ENCODE peak calls at places on chromosome 10, in six cellular contexts. W is retina, B is NB4, I is AG09319, D is astrocyte of the hippocampus, H is hepatocyte. C is an unnamed sample.

GRCh38 chr10:14247650-14248258 is 83.0 kb downstream of the FRMD4A start:
- DNase-seq in B (no peak), I (no peak), H (no peak), W (no peak), D (peak), C (no peak)

GRCh38 chr10:17765602-17766001 is 13.6 kb downstream of the TMEM236 start:
- DNase-seq in I (no peak), W (no peak), B (no peak), D (no peak), H (no peak), C (no peak)

GRCh38 chr10:116892873-116893685 is 43.8 kb downstream of the ENO4 start:
- DNase-seq in B (no peak), I (no peak), H (peak), D (no peak), W (peak), C (no peak)

GRCh38 chr10:77614778-77615625 is 22.6 kb downstream of the KCNMA1 start:
- DNase-seq in W (no peak), B (no peak), I (no peak), H (peak), D (no peak), C (no peak)

GRCh38 chr10:51014680-51015425 is 59.4 kb upstream of the PRKG1 start:
- DNase-seq in H (no peak), W (no peak), D (no peak), I (no peak), B (no peak), C (no peak)

GRCh38 chr10:110456523-110457091 is 41.1 kb upstream of the DUSP5 start:
- DNase-seq in I (peak), D (no peak), H (no peak), W (no peak), B (no peak), C (no peak)

GRCh38 chr10:95388539-95388938 is 97.7 kb upstream of the PDLIM1 start:
- DNase-seq in I (no peak), D (peak), B (no peak), W (no peak), H (peak), C (no peak)

GRCh38 chr10:12214763-12215218 is 18.8 kb downstream of the CDC123 start:
- DNase-seq in B (peak), D (peak), W (peak), I (peak), H (peak), C (peak)

GRCh38 chr10:114821915-114822770 is 563 bp downstream of the FHIP2A start:
- DNase-seq in B (peak), I (no peak), D (peak), W (peak), H (peak), C (peak)

C was measured in Karpas-422.